ENCODE peak calls at places on chromosomes 7 and 10, in four cellular contexts. D is heart left ventricle; R is thyroid gland; H is CD8-positive, alpha-beta T cell. X is an unnamed sample. For H3K9me3, the result is how much of the 10 kb centered on the place peaks cover.

GRCh38 chr10:132412316-132413192 is 15.6 kb downstream of the PWWP2B start:
- DNase-seq in H (no peak), D (no peak), R (no peak), X (no peak)

GRCh38 chr7:114916261-114916892 is 5.5 kb upstream of the MDFIC start:
- DNase-seq in H (peak), R (no peak), D (no peak), X (no peak)

GRCh38 chr7:114922652-114923402 is 933 bp downstream of the MDFIC start:
- DNase-seq in D (peak), R (peak), H (peak), X (peak)

GRCh38 chr10:103890194-103890658 is 27.8 kb downstream of the STN1 start:
- DNase-seq in D (peak), H (no peak), R (no peak), X (peak)

GRCh38 chr7:45147858-45148652 is 9.5 kb upstream of the RAMP3 start:
- DNase-seq in D (no peak), H (no peak), R (peak), X (no peak)

GRCh38 chr10:61600389-61600788 is 62.3 kb upstream of the CABCOCO1 start:
- DNase-seq in H (no peak), R (no peak), D (no peak), X (no peak)

GRCh38 chr10:119103687-119104652 is at the start of gene DENND10:
- DNase-seq in H (peak), D (peak), R (peak), X (peak)

GRCh38 chr7:106165328-106165727 is 53.2 kb upstream of the SYPL1 start:
- DNase-seq in H (no peak), D (no peak), R (no peak), X (no peak)

GRCh38 chr10:43598447-43598846 is 7.8 kb upstream of the ZNF485 start:
- DNase-seq in D (peak), R (no peak), H (no peak), X (no peak)

GRCh38 chr7:41524861-41525260 is 178.0 kb downstream of the INHBA start:
- DNase-seq in R (no peak), D (no peak), H (no peak), X (no peak)

GRCh38 chr7:42614636-42615035 is 297.2 kb downstream of the C7orf25 start:
- DNase-seq in R (no peak), H (no peak), D (no peak), X (no peak)

GRCh38 chr10:24305551-24306506 is 96.9 kb downstream of the KIAA1217 start:
- DNase-seq in D (no peak), R (no peak), H (no peak), X (no peak)

GRCh38 chr7:84412161-84412969 is 217.8 kb upstream of the SEMA3A start:
- DNase-seq in R (no peak), H (no peak), D (no peak), X (no peak)

GRCh38 chr7:137572071-137572784 is 228.7 kb upstream of the PTN start:
- DNase-seq in D (no peak), R (no peak), H (no peak), X (no peak)

GRCh38 chr10:100969175-100970075 is at the start of gene SEMA4G:
- DNase-seq in H (peak), D (peak), R (peak), X (peak)

GRCh38 chr7:132531562-132531961 is 44.7 kb downstream of the PLXNA4 start:
- DNase-seq in D (no peak), R (no peak), H (no peak), X (no peak)

GRCh38 chr10:18087398-18087797 is 52.8 kb upstream of the CACNB2 start:
- DNase-seq in R (no peak), D (no peak), H (no peak), X (peak)

GRCh38 chr7:159140170-159140910 is 4.3 kb downstream of the VIPR2 start:
- DNase-seq in H (no peak), R (no peak), D (no peak), X (no peak)

GRCh38 chr10:48653944-48654698 is 30.6 kb upstream of the WDFY4 start:
- DNase-seq in R (no peak), H (no peak), D (no peak), X (no peak)

GRCh38 chr7:149831730-149832219 is 6.4 kb upstream of the ZNF862 start:
- DNase-seq in R (no peak), H (no peak), D (no peak), X (no peak)

GRCh38 chr10:29306688-29307087 is 17.8 kb downstream of the LYZL1 start:
- DNase-seq in H (no peak), R (peak), D (no peak), X (no peak)

GRCh38 chr10:122768033-122768745 is 68.5 kb upstream of the C10orf120 start:
- DNase-seq in D (no peak), R (no peak), H (no peak), X (no peak)

GRCh38 chr10:110818311-110819257 is 53.1 kb upstream of the PDCD4 start:
- DNase-seq in H (no peak), R (peak), D (no peak), X (peak)

GRCh38 chr7:55469271-55469681 is 103.0 kb downstream of the VOPP1 start:
- DNase-seq in H (peak), D (no peak), R (no peak), X (no peak)

GRCh38 chr10:67520924-67521520 is 175.0 kb downstream of the CTNNA3 start:
- DNase-seq in D (peak), H (peak), R (peak), X (peak)

GRCh38 chr10:6493521-6494451 is 86.3 kb downstream of the PRKCQ start:
- DNase-seq in D (no peak), H (no peak), R (no peak), X (no peak)

GRCh38 chr7:39051707-39052106 is 74.0 kb downstream of the POU6F2 start:
- DNase-seq in H (no peak), D (no peak), R (no peak), X (no peak)

GRCh38 chr7:120442838-120443237 is 169.9 kb downstream of the KCND2 start:
- DNase-seq in R (no peak), D (no peak), H (no peak), X (no peak)

GRCh38 chr7:114989531-114989930 is 67.6 kb downstream of the MDFIC start:
- DNase-seq in R (no peak), H (no peak), D (no peak), X (no peak)

GRCh38 chr7:157018997-157019591 is 8.6 kb upstream of the MNX1 start:
- DNase-seq in R (no peak), H (no peak), D (no peak), X (peak)

GRCh38 chr10:85642421-85643170 is 724.0 kb downstream of the GRID1 start:
- DNase-seq in H (no peak), R (peak), D (no peak), X (peak)

GRCh38 chr7:34453150-34453549 is 204.9 kb upstream of the NPSR1 start:
- DNase-seq in H (no peak), R (no peak), D (no peak), X (no peak)

GRCh38 chr10:30432631-30433285 is 1.2 kb upstream of the MAP3K8 start:
- DNase-seq in H (no peak), D (peak), R (peak), X (peak)

GRCh38 chr10:79059859-79060379 is 8.8 kb upstream of the ZMIZ1 start:
- DNase-seq in R (no peak), D (no peak), H (no peak), X (peak)

GRCh38 chr7:130365093-130365492 is 15.2 kb upstream of the CPA1 start:
- DNase-seq in H (no peak), D (no peak), R (no peak), X (no peak)

GRCh38 chr10:33901166-33901565 is 566.7 kb upstream of the NRP1 start:
- DNase-seq in D (no peak), R (no peak), H (no peak), X (no peak)
- TF ChIP-seq CTCF in D (no peak), R (no peak), H (no peak), X (no peak)

DNA sequence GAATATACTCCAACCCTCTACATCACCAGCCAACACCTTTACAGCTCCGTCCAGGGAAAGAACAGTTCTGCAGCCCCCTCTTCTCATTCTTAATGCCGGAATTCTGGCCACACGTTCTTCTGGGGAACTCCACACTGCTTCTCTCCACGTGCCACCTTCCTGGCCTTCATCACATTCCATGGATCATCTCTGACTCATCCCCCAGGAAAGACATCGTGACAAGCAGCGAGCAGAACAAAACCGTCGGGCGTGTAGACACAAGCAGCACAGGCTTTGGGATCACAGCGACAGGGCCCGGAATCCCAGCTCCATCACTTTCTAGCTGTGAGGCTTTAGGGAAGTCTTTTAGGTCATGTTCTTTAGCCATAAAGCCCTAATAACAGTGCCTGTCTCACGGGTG is 590.3 kb upstream of the FOXK1 start:
- DNase-seq in H (no peak), D (no peak), R (no peak), X (no peak)
- H3K9me3 ChIP-seq in H (under half), D (under half), R (under half), X (under half)

DNA sequence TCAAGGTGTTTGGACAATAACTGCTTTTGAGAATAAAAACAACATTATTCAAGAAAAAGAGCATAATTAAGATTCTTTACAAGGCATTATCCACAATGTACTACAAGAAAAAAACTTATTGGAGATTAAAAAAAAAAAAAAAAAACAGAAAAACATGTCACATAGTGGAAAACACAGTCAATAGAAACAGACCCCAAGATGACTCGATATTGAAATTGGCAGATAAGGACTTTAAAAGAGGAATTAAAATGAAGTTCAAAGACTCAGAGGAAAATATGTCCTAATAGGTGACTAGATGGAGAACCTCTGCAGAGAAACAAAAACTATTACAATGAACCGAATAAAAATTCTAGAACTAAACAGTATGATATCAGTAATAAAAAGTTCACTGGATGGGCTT is 248.9 kb downstream of the CALN1 start:
- DNase-seq in R (no peak), H (no peak), D (no peak), X (no peak)
- TF ChIP-seq CTCF in R (no peak), H (no peak), D (no peak), X (no peak)

GRCh38 chr10:107129013-107129412 is 35.5 kb downstream of the SORCS1 start:
- DNase-seq in H (no peak), D (no peak), R (no peak), X (no peak)
- H3K9me3 ChIP-seq in H (under half), D (under half), R (under half), X (under half)

DNA sequence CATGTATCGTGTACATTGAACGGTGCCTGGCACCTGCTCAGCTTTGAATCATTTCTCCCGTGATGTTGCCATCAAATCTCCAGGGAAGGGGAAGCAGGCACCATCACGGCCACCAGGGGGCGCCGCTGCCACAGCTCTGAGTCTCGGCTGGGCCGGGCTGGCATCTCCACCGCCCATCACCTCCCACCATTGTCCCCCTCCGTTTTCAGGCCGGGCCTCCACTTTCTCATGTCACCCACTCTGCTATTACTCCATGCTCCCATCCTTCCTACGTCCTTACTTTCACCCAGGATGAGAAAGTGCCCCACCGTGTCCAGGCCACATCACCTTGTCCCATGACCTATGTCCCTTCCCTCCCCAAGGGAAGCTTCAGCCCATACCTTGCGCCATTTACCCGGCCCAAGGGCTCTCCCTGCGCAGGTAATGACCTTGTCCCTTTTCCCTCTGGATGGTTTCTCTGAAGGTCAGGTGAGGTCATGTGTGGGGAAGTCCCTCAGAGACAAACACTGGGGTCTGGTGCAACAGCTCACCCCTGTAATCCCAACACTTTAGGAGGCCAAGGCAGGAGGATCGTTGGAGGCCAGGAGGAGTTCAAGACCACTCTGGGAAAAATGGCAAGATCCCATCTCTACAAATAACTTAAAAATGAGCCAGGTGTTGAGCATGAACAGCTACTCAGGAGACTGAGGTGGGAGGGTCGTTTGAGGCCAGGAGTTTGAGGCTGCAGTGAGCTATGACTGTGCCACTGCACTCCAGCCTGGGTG is 31.8 kb upstream of the OCM2 start:
- DNase-seq in D (peak), R (peak), H (peak), X (peak)
- TF ChIP-seq CTCF in D (peak), R (peak), H (peak), X (peak)